ENCODE peak calls at places on chromosome 2, in four cellular contexts. A is HS-5; R is activated CD4-positive, alpha-beta T cell treated with anti-CD3 and anti-CD28 coated beads, Interleukin-2, amount 50 U/mL, for 24 hours; U is EH. W is an unnamed sample.

GRCh38 chr2:241156997-241157441 is 6.8 kb downstream of the PPP1R7 start:
- DNase-seq in A (no peak), R (no peak), U (peak; percentile 4), W (no peak)

GRCh38 chr2:54724560-54725342 is 1.3 kb downstream of the EML6 start:
- DNase-seq in A (no peak), R (no peak), U (peak; percentile 19), W (peak; percentile 39)

GRCh38 chr2:14492920-14493503 is 139.5 kb upstream of the LRATD1 start:
- DNase-seq in A (peak; percentile 96), R (no peak), U (peak; percentile 91), W (no peak)

GRCh38 chr2:181311841-181312240 is 145.3 kb upstream of the ITGA4 start:
- DNase-seq in A (no peak), R (no peak), U (no peak), W (no peak)

GRCh38 chr2:66189598-66189997 is 245.3 kb upstream of the MEIS1 start:
- DNase-seq in A (no peak), R (no peak), U (no peak), W (no peak)

GRCh38 chr2:100902833-100903405 is 83.0 kb downstream of the NPAS2 start:
- DNase-seq in A (peak; percentile 100), R (no peak), U (peak; percentile 99), W (no peak)

GRCh38 chr2:152486048-152486736 is 151.2 kb downstream of the FMNL2 start:
- DNase-seq in A (no peak), R (no peak), U (no peak), W (no peak)

GRCh38 chr2:136530154-136530553 is 235.2 kb upstream of the THSD7B start:
- DNase-seq in A (no peak), R (no peak), U (no peak), W (no peak)

GRCh38 chr2:1907849-1908533 is 163.7 kb upstream of the PXDN start:
- DNase-seq in A (no peak), R (no peak), U (no peak), W (no peak)

GRCh38 chr2:109162999-109163398 is 34.0 kb downstream of the SH3RF3 start:
- DNase-seq in A (no peak), R (no peak), U (peak; percentile 74), W (no peak)

GRCh38 chr2:128325665-128326181 is 7.1 kb upstream of the HS6ST1 start:
- DNase-seq in A (no peak), R (no peak), U (no peak), W (no peak)

GRCh38 chr2:26696352-26696816 is 3.9 kb downstream of the KCNK3 start:
- DNase-seq in A (peak; percentile 97), R (no peak), U (peak; percentile 95), W (no peak)

GRCh38 chr2:241720560-241720959 is 13.9 kb upstream of the D2HGDH start:
- DNase-seq in A (no peak), R (no peak), U (no peak), W (no peak)

GRCh38 chr2:183244300-183244849 is 120.1 kb downstream of the NUP35 start:
- DNase-seq in A (no peak), R (no peak), U (no peak), W (no peak)

GRCh38 chr2:27606611-27607010 is 22.2 kb downstream of the CCDC121 start:
- DNase-seq in A (no peak), R (no peak), U (peak; percentile 73), W (no peak)

GRCh38 chr2:114426111-114426510 is 16.3 kb upstream of the DPP10 start:
- DNase-seq in A (no peak), R (no peak), U (no peak), W (no peak)

GRCh38 chr2:37232131-37232933 is 874 bp downstream of the NDUFAF7 start:
- DNase-seq in A (peak; percentile 3), R (no peak), U (peak; percentile 41), W (peak; percentile 37)

GRCh38 chr2:202941771-202942170 is 29.7 kb downstream of the CARF start:
- DNase-seq in A (peak; percentile 42), R (no peak), U (peak; percentile 64), W (no peak)

GRCh38 chr2:101440127-101440738 is 34.7 kb downstream of the RFX8 start:
- DNase-seq in A (no peak), R (no peak), U (peak; percentile 41), W (no peak)

GRCh38 chr2:99809259-99809900 is 319.6 kb upstream of the REV1 start:
- DNase-seq in A (no peak), R (no peak), U (peak; percentile 65), W (no peak)

GRCh38 chr2:171550613-171551012 is 28.3 kb downstream of the CYBRD1 start:
- DNase-seq in A (peak; percentile 61), R (no peak), U (peak; percentile 66), W (no peak)

GRCh38 chr2:158618859-158619490 is 162.2 kb downstream of the PKP4 start:
- DNase-seq in A (no peak), R (no peak), U (peak; percentile 16), W (no peak)

GRCh38 chr2:239600650-239601049 is 199.8 kb upstream of the HDAC4 start:
- DNase-seq in A (no peak), R (no peak), U (no peak), W (no peak)

GRCh38 chr2:110116033-110116710 is 550 bp upstream of the MALL start:
- DNase-seq in A (no peak), R (no peak), U (peak; percentile 80), W (no peak)

GRCh38 chr2:225002656-225003045 is 39.6 kb downstream of the DOCK10 start:
- DNase-seq in A (no peak), R (no peak), U (no peak), W (no peak)